ENCODE peak calls at places on chromosomes 2 and 18, in five cellular contexts. E is A549, A is HepG2, L is H1, Z is K562. T is an unnamed sample.

GRCh38 chr2:73984203-73984921 is at the start of gene TET3:
- DNase-seq in E (peak), A (no peak), L (no peak), Z (peak), T (no peak)

GRCh38 chr18:48835745-48836191 is 115.0 kb downstream of the SMAD7 start:
- DNase-seq in E (no peak), A (no peak), L (no peak), Z (no peak), T (no peak)

GRCh38 chr2:171551836-171552235 is 29.6 kb downstream of the CYBRD1 start:
- DNase-seq in E (no peak), A (no peak), L (no peak), Z (no peak), T (no peak)

GRCh38 chr18:7585272-7585670 is 18.2 kb downstream of the PTPRM start:
- DNase-seq in E (no peak), A (no peak), L (no peak), Z (no peak), T (no peak)

GRCh38 chr2:19673213-19673791 is 228.5 kb downstream of the TTC32 start:
- DNase-seq in E (peak), A (peak), L (no peak), Z (no peak), T (no peak)

GRCh38 chr18:26549486-26550435 is 1.4 kb upstream of the KCTD1 start:
- DNase-seq in E (peak), A (peak), L (no peak), Z (no peak), T (peak)

GRCh38 chr2:157061799-157062198 is 195.7 kb upstream of the GALNT5 start:
- DNase-seq in E (no peak), A (no peak), L (no peak), Z (no peak), T (no peak)

GRCh38 chr2:68715353-68716041 is 19.1 kb upstream of the ARHGAP25 start:
- DNase-seq in E (peak), A (peak), L (peak), Z (peak), T (peak)

GRCh38 chr2:241068942-241069810 is 32.9 kb downstream of the MTERF4 start:
- DNase-seq in E (no peak), A (no peak), L (no peak), Z (no peak), T (no peak)

GRCh38 chr2:235661538-235661937 is 167.7 kb downstream of the AGAP1 start:
- DNase-seq in E (no peak), A (no peak), L (no peak), Z (no peak), T (no peak)

GRCh38 chr2:173221937-173222594 is 132.6 kb upstream of the CDCA7 start:
- DNase-seq in E (no peak), A (no peak), L (no peak), Z (no peak), T (no peak)

GRCh38 chr2:126889501-126890135 is 9.1 kb upstream of the TEX51 start:
- DNase-seq in E (no peak), A (no peak), L (no peak), Z (no peak), T (no peak)

GRCh38 chr2:227033471-227034148 is 130.4 kb downstream of the COL4A4 start:
- DNase-seq in E (peak), A (peak), L (peak), Z (peak), T (no peak)

GRCh38 chr2:60551241-60552095 is 2.0 kb downstream of the BCL11A start:
- DNase-seq in E (peak), A (no peak), L (no peak), Z (no peak), T (no peak)

GRCh38 chr2:31987454-31987853 is 23.4 kb downstream of the MEMO1 start:
- DNase-seq in E (peak), A (no peak), L (no peak), Z (no peak), T (peak)

GRCh38 chr2:36197192-36197591 is 158.4 kb upstream of the CRIM1 start:
- DNase-seq in E (no peak), A (no peak), L (no peak), Z (no peak), T (no peak)

GRCh38 chr2:170878505-170878904 is 50.5 kb upstream of the GORASP2 start:
- DNase-seq in E (no peak), A (peak), L (no peak), Z (no peak), T (no peak)

GRCh38 chr2:172968061-172968469 is 107.6 kb upstream of the MAP3K20 start:
- DNase-seq in E (no peak), A (peak), L (no peak), Z (no peak), T (peak)

GRCh38 chr2:100394111-100394641 is 23.3 kb downstream of the CHST10 start:
- DNase-seq in E (no peak), A (no peak), L (no peak), Z (no peak), T (no peak)

GRCh38 chr2:148730085-148730484 is 85.5 kb downstream of the EPC2 start:
- DNase-seq in E (no peak), A (no peak), L (no peak), Z (no peak), T (peak)

GRCh38 chr18:35463050-35463449 is 34.7 kb downstream of the INO80C start:
- DNase-seq in E (no peak), A (no peak), L (no peak), Z (peak), T (peak)

GRCh38 chr2:219684721-219685689 is 57.6 kb downstream of the SLC4A3 start:
- DNase-seq in E (no peak), A (peak), L (no peak), Z (peak), T (no peak)

GRCh38 chr2:69177785-69178636 is 165.0 kb downstream of the ANTXR1 start:
- DNase-seq in E (peak), A (peak), L (peak), Z (peak), T (peak)

GRCh38 chr18:8443505-8443904 is 165.7 kb upstream of the RAB12 start:
- DNase-seq in E (no peak), A (no peak), L (no peak), Z (no peak), T (no peak)

GRCh38 chr2:230916218-230916617 is 8.8 kb downstream of the GPR55 start:
- DNase-seq in E (no peak), A (no peak), L (no peak), Z (no peak), T (no peak)

GRCh38 chr2:199455533-199456382 is 2.0 kb downstream of the SATB2 start:
- DNase-seq in E (peak), A (peak), L (no peak), Z (peak), T (no peak)

GRCh38 chr2:237456200-237456731 is 30.8 kb upstream of the MLPH start:
- DNase-seq in E (no peak), A (no peak), L (no peak), Z (no peak), T (no peak)

GRCh38 chr2:131094655-131095281 is 1.5 kb upstream of the FAM168B start:
- DNase-seq in E (no peak), A (peak), L (no peak), Z (no peak), T (no peak)

GRCh38 chr2:239443666-239444567 is 43.1 kb upstream of the HDAC4 start:
- DNase-seq in E (no peak), A (peak), L (no peak), Z (no peak), T (no peak)

GRCh38 chr18:45621068-45621511 is 5.8 kb downstream of the SLC14A2 start:
- DNase-seq in E (peak), A (peak), L (no peak), Z (peak), T (peak)

GRCh38 chr2:37554157-37554515 is 117.3 kb downstream of the CDC42EP3 start:
- DNase-seq in E (no peak), A (no peak), L (no peak), Z (no peak), T (no peak)

GRCh38 chr2:167550448-167550847 is 662.2 kb downstream of the XIRP2 start:
- DNase-seq in E (peak), A (peak), L (no peak), Z (peak), T (peak)

GRCh38 chr2:232658217-232658785 is 24.9 kb downstream of the EFHD1 start:
- DNase-seq in E (peak), A (no peak), L (no peak), Z (peak), T (no peak)

GRCh38 chr2:184598313-184599053 is at the start of gene ZNF804A:
- DNase-seq in E (no peak), A (no peak), L (no peak), Z (peak), T (peak)

GRCh38 chr18:9707381-9708056 is 582 bp upstream of the RAB31 start:
- DNase-seq in E (no peak), A (no peak), L (no peak), Z (peak), T (peak)

GRCh38 chr2:119283873-119284331 is 60.3 kb downstream of the STEAP3 start:
- DNase-seq in E (no peak), A (no peak), L (no peak), Z (no peak), T (no peak)

GRCh38 chr18:43882358-43882757 is 605.1 kb upstream of the SYT4 start:
- DNase-seq in E (no peak), A (no peak), L (no peak), Z (no peak), T (no peak)

GRCh38 chr2:128388414-128389032 is 69.9 kb upstream of the HS6ST1 start:
- DNase-seq in E (no peak), A (no peak), L (no peak), Z (no peak), T (no peak)

GRCh38 chr2:224948005-224948404 is 94.3 kb downstream of the DOCK10 start:
- DNase-seq in E (no peak), A (no peak), L (no peak), Z (no peak), T (no peak)
- H3K27ac ChIP-seq in E (no peak), A (no peak), L (no peak), Z (no peak), T (peak)

GRCh38 chr2:62375051-62375450 is 130.9 kb downstream of the TMEM17 start:
- DNase-seq in E (no peak), A (no peak), L (no peak), Z (no peak), T (no peak)
- TF ChIP-seq JUN in E (no peak), A (no peak), L (no peak), Z (no peak), T (no peak)

GRCh38 chr18:31100598-31101147 is 1.5 kb downstream of the DSC2 start:
- DNase-seq in E (no peak), A (peak), L (no peak), Z (peak), T (no peak)
- H3K27ac ChIP-seq in E (peak), A (peak), L (peak), Z (peak), T (no peak)

GRCh38 chr2:45769786-45770576 is 118.5 kb downstream of the PRKCE start:
- DNase-seq in E (no peak), A (no peak), L (no peak), Z (no peak), T (no peak)

GRCh38 chr2:45773909-45774308 is 122.4 kb downstream of the PRKCE start:
- DNase-seq in E (no peak), A (no peak), L (no peak), Z (no peak), T (no peak)

GRCh38 chr2:45772038-45772437 is 120.6 kb downstream of the PRKCE start:
- DNase-seq in E (no peak), A (no peak), L (no peak), Z (no peak), T (no peak)

GRCh38 chr2:45770773-45771172 is 119.3 kb downstream of the PRKCE start:
- DNase-seq in E (no peak), A (no peak), L (no peak), Z (no peak), T (peak)

DNA sequence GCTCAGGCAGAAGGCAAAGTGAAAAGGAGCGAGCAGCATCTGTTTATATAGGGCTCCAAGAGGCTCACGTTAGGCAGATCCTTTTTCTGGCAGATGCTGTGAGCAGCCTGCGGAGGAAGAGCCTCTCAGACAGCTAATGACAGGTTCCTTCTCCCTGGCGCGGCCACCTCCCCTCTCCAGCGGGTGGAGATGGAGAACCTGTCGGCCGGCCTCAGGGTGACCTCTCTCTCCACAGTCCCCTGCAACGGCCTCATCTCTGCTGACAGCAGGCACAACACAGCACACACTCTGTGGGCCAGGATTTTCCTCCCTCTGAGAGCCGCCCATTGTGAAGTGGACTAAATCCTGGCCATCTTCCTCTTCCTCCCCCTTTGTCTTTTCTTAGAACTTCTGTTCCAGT is 119.8 kb downstream of the PRKCE start:
- DNase-seq in E (no peak), A (no peak), L (no peak), Z (no peak), T (peak)
- TF ChIP-seq JUN in E (no peak), A (no peak), L (no peak), Z (no peak), T (no peak)

DNA sequence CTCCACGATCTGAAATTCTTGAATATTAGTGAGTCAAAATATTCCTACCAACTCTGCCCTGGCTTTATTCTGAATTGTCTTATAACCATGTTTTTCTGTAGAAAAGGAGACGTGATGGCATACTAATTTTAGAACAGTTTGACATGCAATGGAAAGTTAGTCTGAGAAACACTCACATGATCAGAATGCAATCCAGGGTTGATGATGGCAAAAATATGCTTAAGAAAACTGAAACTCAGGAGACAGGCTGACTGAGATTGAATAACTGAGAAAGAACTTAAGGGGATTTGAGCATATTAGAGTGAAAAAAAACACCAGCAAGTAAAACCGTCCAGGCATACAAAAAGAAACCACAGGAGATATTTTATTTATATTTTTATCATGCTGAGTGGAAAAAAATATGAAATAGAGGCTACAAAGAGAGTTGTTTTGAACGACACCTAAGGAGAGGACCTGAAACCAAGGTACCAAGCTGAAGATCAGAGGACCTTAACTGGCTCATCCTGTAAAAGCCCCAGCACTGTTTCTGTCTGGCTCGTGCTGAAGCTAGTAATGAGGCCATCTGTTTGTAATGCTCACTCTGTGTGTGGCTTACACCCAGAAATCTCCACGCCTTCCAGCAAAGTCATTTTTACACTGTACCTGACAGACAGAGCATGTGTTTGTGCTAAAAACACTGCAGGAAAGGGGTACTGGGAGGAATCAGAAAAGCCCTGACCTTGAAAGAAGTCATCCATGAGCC is 437.1 kb upstream of the PKDCC start:
- DNase-seq in E (no peak), A (no peak), L (no peak), Z (no peak), T (no peak)
- H3K27ac ChIP-seq in E (no peak), A (no peak), L (no peak), Z (no peak), T (no peak)

DNA sequence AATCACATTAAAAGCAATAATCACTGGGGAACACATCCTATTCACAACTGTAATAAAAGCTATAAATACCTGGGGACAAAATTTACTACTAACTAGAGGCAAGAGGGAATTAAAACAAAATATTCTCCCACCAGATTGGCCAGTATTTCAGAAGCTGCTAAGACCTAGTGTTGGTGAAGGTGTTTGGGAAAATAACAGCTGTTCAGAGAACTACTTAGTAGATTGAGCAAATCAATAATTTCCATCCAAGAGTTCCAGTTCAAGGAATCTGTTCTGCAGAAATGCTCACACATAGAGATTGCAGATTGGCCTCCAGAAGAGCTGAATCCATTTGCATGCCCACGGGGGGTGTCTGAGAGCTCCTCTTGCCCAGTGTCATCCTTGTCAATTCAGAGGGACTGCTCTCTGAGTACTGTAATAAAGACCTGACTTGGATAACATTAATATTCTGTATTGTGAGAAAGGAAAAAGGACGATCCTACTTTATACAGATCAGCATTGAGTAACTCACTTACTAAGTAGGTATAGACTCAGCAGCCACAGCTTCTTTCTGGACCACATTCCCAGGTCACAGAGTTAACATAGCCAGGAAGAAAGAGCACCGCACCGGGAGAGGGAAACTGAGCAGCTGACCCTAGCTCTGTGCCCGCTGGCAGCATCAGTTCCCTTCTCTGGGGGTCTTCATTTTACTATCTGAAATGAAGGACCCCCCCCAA is 5.6 kb downstream of the TUBB6 start:
- DNase-seq in E (no peak), A (no peak), L (no peak), Z (peak), T (no peak)
- TF ChIP-seq JUN in E (no peak), A (no peak), L (no peak), Z (no peak), T (no peak)

DNA sequence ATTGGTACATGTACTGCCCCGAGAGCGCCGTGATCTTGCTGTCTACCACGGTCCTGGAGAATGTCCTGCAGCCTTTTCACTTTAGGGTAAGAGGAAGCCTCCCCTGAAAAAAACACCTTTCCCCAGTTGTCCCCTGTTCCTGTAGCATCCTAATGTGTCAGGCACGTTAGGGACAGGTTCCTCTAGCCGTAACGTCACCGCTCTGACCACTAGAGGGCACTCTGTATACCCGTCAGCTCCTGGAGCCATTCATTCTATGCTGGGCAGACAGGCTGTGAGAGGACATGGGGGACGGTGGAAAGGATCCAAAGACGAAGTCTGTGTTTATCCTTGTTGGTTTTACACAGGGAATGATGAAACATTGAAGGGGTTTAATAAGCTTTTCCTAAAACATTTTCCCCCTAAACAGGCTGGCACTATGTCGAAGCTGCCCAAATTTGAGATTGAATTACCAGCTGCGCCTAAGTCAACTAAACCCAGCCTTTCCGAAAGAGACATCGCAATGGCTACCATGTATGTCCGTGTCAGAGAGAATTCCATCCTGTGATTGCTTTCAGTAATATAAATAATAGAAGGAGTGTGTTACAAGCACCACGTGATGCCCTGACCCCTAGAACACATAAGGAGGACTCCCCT is 12.7 kb downstream of the RMC1 start:
- DNase-seq in E (peak), A (peak), L (peak), Z (peak), T (peak)
- H3K27ac ChIP-seq in E (no peak), A (peak), L (no peak), Z (no peak), T (no peak)

GRCh38 chr2:150357770-150358467 is 129.5 kb downstream of the RND3 start:
- DNase-seq in E (no peak), A (no peak), L (no peak), Z (no peak), T (no peak)
- TF ChIP-seq JUN in E (no peak), A (no peak), L (no peak), Z (no peak), T (no peak)